ENCODE peak calls at places on chromosomes 13 and 19, in four cellular contexts. R is neural progenitor cell, Y is left ventricle myocardium inferior, Z is GM20000. G is an unnamed sample.

GRCh38 chr19:19294914-19295313 is 21.8 kb upstream of the TM6SF2 start:
- DNase-seq in Z (no peak), Y (no peak), R (no peak), G (no peak)

GRCh38 chr13:47044842-47045241 is 148.0 kb upstream of the HTR2A start:
- DNase-seq in Z (no peak), R (no peak), Y (no peak), G (no peak)

GRCh38 chr13:20989883-20990282 is 71.5 kb downstream of the LATS2 start:
- DNase-seq in R (no peak), Z (no peak), Y (no peak), G (no peak)

GRCh38 chr19:34484328-34484727 is 2.8 kb downstream of the WTIP start:
- DNase-seq in R (no peak), Y (peak; percentile 71), Z (no peak), G (no peak)

GRCh38 chr13:30619731-30620130 is 2.0 kb downstream of the USPL1 start:
- DNase-seq in R (no peak), Z (no peak), Y (no peak), G (no peak)

GRCh38 chr13:30366083-30366482 is 56.2 kb upstream of the UBE2L5 start:
- DNase-seq in Y (no peak), Z (no peak), R (no peak), G (no peak)

GRCh38 chr19:38617764-38618589 is at the start of gene MAP4K1:
- DNase-seq in Y (peak; percentile 37), R (peak; percentile 20), Z (peak; percentile 85), G (no peak)

GRCh38 chr19:5103061-5103701 is 134.3 kb downstream of the KDM4B start:
- DNase-seq in Z (no peak), R (no peak), Y (peak; percentile 61), G (no peak)

GRCh38 chr13:114019367-114019766 is 45.5 kb upstream of the C13orf46 start:
- DNase-seq in R (peak; percentile 17), Y (no peak), Z (no peak), G (no peak)

GRCh38 chr13:97395437-97396136 is 38.4 kb upstream of the RAP2A start:
- DNase-seq in Z (no peak), R (no peak), Y (no peak), G (no peak)

GRCh38 chr13:52348983-52349780 is 56.8 kb downstream of the THSD1 start:
- DNase-seq in Y (no peak), Z (peak; percentile 16), R (no peak), G (no peak)

GRCh38 chr19:47005873-47006272 is 13.8 kb upstream of the NPAS1 start:
- DNase-seq in Z (no peak), Y (no peak), R (no peak), G (no peak)

GRCh38 chr13:70723732-70724131 is 615.5 kb upstream of the KLHL1 start:
- DNase-seq in Y (no peak), Z (no peak), R (no peak), G (no peak)

GRCh38 chr19:15551183-15552004 is 43.1 kb downstream of the CYP4F22 start:
- DNase-seq in Y (no peak), Z (peak; percentile 56), R (no peak), G (no peak)

GRCh38 chr13:50236898-50237318 is 221.7 kb downstream of the KCNRG start:
- DNase-seq in Z (peak; percentile 62), Y (no peak), R (no peak), G (no peak)

GRCh38 chr19:47296036-47296435 is 13.6 kb upstream of the C5AR1 start:
- DNase-seq in R (peak; percentile 95), Z (peak; percentile 82), Y (no peak), G (peak; percentile 83)

GRCh38 chr13:82298110-82298509 is 1584.2 kb downstream of the SLITRK1 start:
- DNase-seq in Z (no peak), Y (no peak), R (no peak), G (no peak)

GRCh38 chr19:31459430-31459829 is 110.2 kb upstream of the TSHZ3 start:
- DNase-seq in R (no peak), Z (no peak), Y (no peak), G (no peak)

GRCh38 chr13:51849145-51850101 is 4.4 kb upstream of the TMEM272 start:
- DNase-seq in Y (peak; percentile 35), Z (peak; percentile 62), R (peak; percentile 76), G (peak; percentile 55)

GRCh38 chr19:12641456-12641855 is 25.1 kb downstream of the MAN2B1 start:
- DNase-seq in R (no peak), Z (no peak), Y (no peak), G (no peak)

GRCh38 chr13:69324109-69324886 is 783.3 kb upstream of the ATXN8OS start:
- DNase-seq in Z (no peak), Y (no peak), R (peak; percentile 29), G (no peak)

GRCh38 chr13:32951580-32951979 is 64.6 kb upstream of the KL start:
- DNase-seq in Y (no peak), R (no peak), Z (no peak), G (no peak)

GRCh38 chr13:50910483-50910805 is 853 bp downstream of the RNASEH2B start:
- DNase-seq in R (peak; percentile 42), Y (no peak), Z (no peak), G (no peak)

GRCh38 chr19:497861-498590 is 1.7 kb downstream of the MADCAM1 start:
- DNase-seq in Z (no peak), Y (no peak), R (no peak), G (no peak)

GRCh38 chr13:108283110-108283509 is 13.6 kb downstream of the TNFSF13B start:
- DNase-seq in R (no peak), Y (no peak), Z (no peak), G (no peak)

GRCh38 chr19:30335306-30335886 is 36.8 kb upstream of the ZNF536 start:
- DNase-seq in Y (no peak), Z (no peak), R (no peak), G (no peak)

GRCh38 chr13:108146642-108147041 is 68.7 kb downstream of the LIG4 start:
- DNase-seq in Z (no peak), Y (no peak), R (no peak), G (no peak)

GRCh38 chr13:45518525-45519235 is 53.9 kb downstream of the COG3 start:
- DNase-seq in R (no peak), Z (no peak), Y (no peak), G (no peak)

GRCh38 chr13:48232420-48233096 is 448 bp upstream of the ITM2B start:
- DNase-seq in Y (no peak), R (peak; percentile 18), Z (no peak), G (no peak)

GRCh38 chr19:2719910-2720776 is 1.0 kb downstream of the DIRAS1 start:
- DNase-seq in Y (peak; percentile 60), R (peak; percentile 62), Z (no peak), G (no peak)

GRCh38 chr19:2253106-2254051 is 2.8 kb downstream of the JSRP1 start:
- DNase-seq in Z (peak; percentile 79), Y (no peak), R (peak; percentile 83), G (no peak)

DNA sequence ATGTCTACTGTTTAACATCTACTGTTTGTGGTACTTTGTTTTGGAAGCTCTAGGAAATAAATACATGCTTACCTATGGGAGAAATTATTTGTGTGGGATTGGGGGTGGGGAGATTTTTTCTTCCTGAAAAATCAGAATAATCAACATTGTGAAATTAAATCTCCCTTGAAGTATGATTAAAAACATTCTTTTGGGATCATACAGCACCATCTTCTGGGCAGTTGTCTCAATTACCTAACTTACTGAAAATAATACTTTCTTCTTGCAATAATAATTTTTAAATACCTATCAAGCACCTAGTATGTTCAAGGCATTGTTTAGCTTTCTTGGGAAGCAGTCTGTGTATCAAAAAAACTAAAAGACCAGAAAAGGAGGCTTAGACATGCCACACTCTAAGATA is 576.5 kb upstream of the ARGLU1 start:
- DNase-seq in Y (no peak), Z (no peak), R (no peak), G (no peak)
- TF ChIP-seq CTCF in Y (peak; percentile 36), Z (no peak), R (peak; percentile 43), G (no peak)

GRCh38 chr19:52188822-52189744 is 769 bp upstream of the PPP2R1A start:
- DNase-seq in R (no peak), Z (no peak), Y (peak; percentile 83), G (no peak)
- TF ChIP-seq CTCF in R (no peak), Z (no peak), Y (no peak), G (no peak)

GRCh38 chr13:41942462-41943094 is 18.3 kb downstream of the VWA8 start:
- DNase-seq in R (peak; percentile 72), Z (no peak), Y (no peak), G (no peak)
- TF ChIP-seq CTCF in R (peak; percentile 49), Z (no peak), Y (peak; percentile 34), G (no peak)

DNA sequence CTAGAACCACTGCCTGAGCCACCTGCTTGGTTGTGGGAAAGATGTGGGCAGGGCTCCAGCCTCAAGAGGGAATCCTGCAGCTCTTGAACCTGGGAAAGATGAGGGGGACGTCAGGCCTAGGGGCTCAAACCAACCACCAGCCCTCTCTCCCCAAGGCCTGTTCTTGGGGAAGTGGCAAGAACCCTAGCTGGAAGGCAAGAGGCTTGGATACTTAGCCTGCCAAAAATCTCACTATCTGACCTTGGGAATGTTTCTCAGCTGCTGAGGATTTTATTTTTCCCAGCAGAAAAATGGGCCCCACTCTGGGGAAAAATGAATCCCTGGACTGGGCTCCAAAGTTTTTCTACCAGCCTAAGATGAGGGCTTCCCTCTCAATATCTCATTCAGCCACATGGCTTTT is 4.6 kb downstream of the USHBP1 start:
- DNase-seq in R (no peak), Z (no peak), Y (no peak), G (no peak)
- TF ChIP-seq CTCF in R (no peak), Z (no peak), Y (no peak), G (no peak)

DNA sequence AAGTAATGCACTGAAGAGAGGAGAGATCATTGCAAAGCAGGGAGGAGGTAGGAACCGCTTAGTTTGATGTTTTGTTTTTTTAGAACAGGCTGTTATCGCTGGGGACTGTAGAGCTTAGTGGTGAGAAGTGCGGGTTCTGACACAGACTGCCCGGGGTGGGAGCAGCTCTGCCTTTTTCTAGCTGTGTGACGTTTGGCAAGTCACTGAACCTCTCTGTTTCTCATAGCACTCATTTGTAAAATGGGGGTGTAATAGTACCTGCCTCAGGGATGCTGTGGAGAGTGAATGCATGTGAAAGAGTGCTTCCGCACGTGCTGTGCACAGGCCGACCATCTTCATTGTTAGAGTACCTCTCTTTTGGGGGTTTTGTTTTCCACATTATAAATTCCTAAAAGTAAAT is 19.3 kb downstream of the PRAM1 start:
- DNase-seq in Z (no peak), Y (no peak), R (no peak), G (no peak)
- TF ChIP-seq CTCF in Z (no peak), Y (no peak), R (no peak), G (no peak)

GRCh38 chr13:101752432-101752831 is 300.0 kb downstream of the ITGBL1 start:
- DNase-seq in Y (no peak), R (no peak), Z (no peak), G (no peak)

GRCh38 chr13:101755228-101755887 is 302.9 kb downstream of the ITGBL1 start:
- DNase-seq in R (no peak), Z (no peak), Y (no peak), G (no peak)

GRCh38 chr13:101763191-101763590 is 310.7 kb downstream of the ITGBL1 start:
- DNase-seq in Y (no peak), Z (no peak), R (no peak), G (no peak)

GRCh38 chr13:101757446-101758039 is 305.1 kb downstream of the ITGBL1 start:
- DNase-seq in Y (no peak), Z (peak; percentile 22), R (peak; percentile 9), G (no peak)
- TF ChIP-seq CTCF in Y (peak; percentile 61), Z (peak; percentile 2), R (peak; percentile 61), G (peak; percentile 28)